ENCODE peak calls at places on chromosomes 13 and 19, in four cellular contexts. One of them, this sample, is unnamed. For H3K4me1, the result is how much of the 10 kb centered on the place peaks cover.

GRCh38 chr13:50587122-50587521 is 256.4 kb downstream of the DLEU7 start:
- DNase-seq in IMR-90: no peak
- DNase-seq in SK-N-SH: no peak
- DNase-seq in GM12878: no peak
- DNase-seq in this sample: no peak

GRCh38 chr13:49464621-49465325 is 20.7 kb downstream of the SETDB2 start:
- DNase-seq in GM12878: no peak
- DNase-seq in SK-N-SH: no peak
- DNase-seq in IMR-90: peak
- DNase-seq in this sample: no peak

GRCh38 chr19:10006335-10006708 is 4.0 kb downstream of the COL5A3 start:
- DNase-seq in GM12878: no peak
- DNase-seq in IMR-90: peak
- DNase-seq in SK-N-SH: no peak
- DNase-seq in this sample: no peak

GRCh38 chr13:23586336-23586735 is 16.1 kb downstream of the TNFRSF19 start:
- DNase-seq in IMR-90: no peak
- DNase-seq in SK-N-SH: no peak
- DNase-seq in GM12878: no peak
- DNase-seq in this sample: no peak

GRCh38 chr19:12090807-12091206 is 26.3 kb downstream of the ZNF844 start:
- DNase-seq in IMR-90: peak
- DNase-seq in GM12878: peak
- DNase-seq in SK-N-SH: peak
- DNase-seq in this sample: no peak

GRCh38 chr13:37364024-37364423 is 234.5 kb downstream of the POSTN start:
- DNase-seq in GM12878: no peak
- DNase-seq in SK-N-SH: no peak
- DNase-seq in IMR-90: no peak
- DNase-seq in this sample: no peak

GRCh38 chr19:42290523-42291436 is 11.2 kb upstream of the PRR19 start:
- DNase-seq in IMR-90: no peak
- DNase-seq in GM12878: no peak
- DNase-seq in SK-N-SH: peak
- DNase-seq in this sample: peak

GRCh38 chr19:50492303-50493052 is 15.8 kb upstream of the GARIN5A start:
- DNase-seq in GM12878: no peak
- DNase-seq in IMR-90: no peak
- DNase-seq in SK-N-SH: peak
- DNase-seq in this sample: no peak

GRCh38 chr19:31439270-31439573 is 90.0 kb upstream of the TSHZ3 start:
- DNase-seq in IMR-90: no peak
- DNase-seq in SK-N-SH: no peak
- DNase-seq in GM12878: no peak
- DNase-seq in this sample: no peak

GRCh38 chr19:10551698-10552301 is 8.1 kb downstream of the ATG4D start:
- DNase-seq in SK-N-SH: no peak
- DNase-seq in GM12878: no peak
- DNase-seq in IMR-90: no peak
- DNase-seq in this sample: peak

GRCh38 chr13:31045621-31046081 is 113.2 kb downstream of the TEX26 start:
- DNase-seq in GM12878: peak
- DNase-seq in IMR-90: peak
- DNase-seq in SK-N-SH: no peak
- DNase-seq in this sample: peak

GRCh38 chr13:49681837-49682236 is 9.4 kb downstream of the EBPL start:
- DNase-seq in GM12878: no peak
- DNase-seq in IMR-90: peak
- DNase-seq in SK-N-SH: no peak
- DNase-seq in this sample: no peak

GRCh38 chr19:53873451-53874383 is 6.0 kb downstream of the MYADM start:
- DNase-seq in SK-N-SH: no peak
- DNase-seq in GM12878: no peak
- DNase-seq in IMR-90: no peak
- DNase-seq in this sample: no peak

GRCh38 chr13:76720416-76720815 is 165.8 kb downstream of the KCTD12 start:
- DNase-seq in IMR-90: no peak
- DNase-seq in GM12878: no peak
- DNase-seq in SK-N-SH: no peak
- DNase-seq in this sample: no peak

GRCh38 chr19:13270514-13271105 is 120.4 kb downstream of the IER2 start:
- DNase-seq in GM12878: no peak
- DNase-seq in SK-N-SH: no peak
- DNase-seq in IMR-90: no peak
- DNase-seq in this sample: no peak

GRCh38 chr19:12194827-12195500 is 32.1 kb downstream of the ZNF136 start:
- DNase-seq in GM12878: no peak
- DNase-seq in SK-N-SH: peak
- DNase-seq in IMR-90: peak
- DNase-seq in this sample: no peak

GRCh38 chr19:33487901-33488817 is 33.4 kb downstream of the PEPD start:
- DNase-seq in GM12878: no peak
- DNase-seq in SK-N-SH: peak
- DNase-seq in IMR-90: no peak
- DNase-seq in this sample: no peak

DNA sequence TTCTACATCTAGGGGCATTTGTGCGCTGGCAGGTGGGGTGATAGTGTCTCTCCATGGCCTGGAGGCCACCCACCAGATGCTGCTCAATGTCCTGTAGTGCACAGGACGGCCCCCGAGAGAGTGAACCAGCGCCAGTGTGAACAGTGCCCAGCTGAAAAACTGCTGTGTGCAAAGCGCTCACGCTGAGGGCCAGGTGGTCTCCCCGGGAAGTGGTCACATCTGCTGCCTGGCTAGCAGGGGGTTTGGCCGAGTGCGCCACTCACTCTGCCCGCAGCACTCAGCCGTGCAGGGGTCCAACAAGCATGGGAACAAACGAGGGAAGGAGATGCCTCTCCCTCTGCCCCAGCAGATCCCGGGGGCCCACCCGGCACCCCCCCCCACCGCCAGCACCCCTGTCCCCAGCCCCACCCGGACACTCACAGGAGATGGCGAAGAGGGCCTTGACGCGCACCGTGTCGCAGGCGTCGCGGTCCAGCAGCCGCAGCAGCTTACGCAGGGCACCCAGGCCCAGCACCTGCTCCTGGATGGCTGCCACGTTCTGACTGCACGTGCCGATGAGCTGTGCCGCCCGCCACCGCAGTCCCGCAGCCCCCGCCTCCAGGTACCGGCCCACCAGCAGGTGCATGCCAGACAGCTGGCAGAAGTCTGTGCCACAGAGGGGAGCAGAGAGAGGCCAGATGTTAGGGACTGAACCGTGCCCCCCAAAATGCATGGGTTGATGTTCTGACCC is 5.8 kb downstream of the HSPBP1 start:
- DNase-seq in GM12878: no peak
- DNase-seq in IMR-90: no peak
- DNase-seq in SK-N-SH: no peak
- DNase-seq in this sample: no peak
- H3K4me1 ChIP-seq in GM12878: under half
- H3K4me1 ChIP-seq in IMR-90: under half
- H3K4me1 ChIP-seq in SK-N-SH: under half
- H3K4me1 ChIP-seq in this sample: under half

GRCh38 chr19:19672816-19673215 is 4.2 kb downstream of the ZNF101 start:
- DNase-seq in SK-N-SH: no peak
- DNase-seq in GM12878: no peak
- DNase-seq in IMR-90: no peak
- DNase-seq in this sample: no peak
- TF ChIP-seq RFX5 in SK-N-SH: no peak
- TF ChIP-seq RFX5 in GM12878: no peak
- TF ChIP-seq RFX5 in IMR-90: no peak
- TF ChIP-seq RFX5 in this sample: no peak

GRCh38 chr19:47608074-47608907 is 643 bp upstream of the BICRA start:
- DNase-seq in SK-N-SH: peak
- DNase-seq in IMR-90: peak
- DNase-seq in GM12878: peak
- DNase-seq in this sample: peak
- TF ChIP-seq RCOR1 in SK-N-SH: no peak
- TF ChIP-seq RCOR1 in IMR-90: no peak
- TF ChIP-seq RCOR1 in GM12878: no peak
- TF ChIP-seq RCOR1 in this sample: no peak

GRCh38 chr19:34996978-34997640 is 3.0 kb upstream of the GRAMD1A start:
- DNase-seq in GM12878: no peak
- DNase-seq in IMR-90: no peak
- DNase-seq in SK-N-SH: no peak
- DNase-seq in this sample: no peak
- H3K4me1 ChIP-seq in GM12878: under half
- H3K4me1 ChIP-seq in IMR-90: under half
- H3K4me1 ChIP-seq in SK-N-SH: under half
- H3K4me1 ChIP-seq in this sample: half or more

GRCh38 chr19:7106711-7107657 is 37.5 kb downstream of the ZNF557 start:
- DNase-seq in SK-N-SH: no peak
- DNase-seq in GM12878: no peak
- DNase-seq in IMR-90: no peak
- DNase-seq in this sample: no peak

GRCh38 chr19:7104783-7105447 is 35.4 kb downstream of the ZNF557 start:
- DNase-seq in IMR-90: no peak
- DNase-seq in SK-N-SH: no peak
- DNase-seq in GM12878: peak
- DNase-seq in this sample: no peak

GRCh38 chr19:7113233-7113632 is 43.7 kb downstream of the ZNF557 start:
- DNase-seq in IMR-90: no peak
- DNase-seq in SK-N-SH: no peak
- DNase-seq in GM12878: no peak
- DNase-seq in this sample: no peak

GRCh38 chr19:7112675-7113074 is 43.2 kb downstream of the ZNF557 start:
- DNase-seq in GM12878: no peak
- DNase-seq in SK-N-SH: no peak
- DNase-seq in IMR-90: no peak
- DNase-seq in this sample: no peak

DNA sequence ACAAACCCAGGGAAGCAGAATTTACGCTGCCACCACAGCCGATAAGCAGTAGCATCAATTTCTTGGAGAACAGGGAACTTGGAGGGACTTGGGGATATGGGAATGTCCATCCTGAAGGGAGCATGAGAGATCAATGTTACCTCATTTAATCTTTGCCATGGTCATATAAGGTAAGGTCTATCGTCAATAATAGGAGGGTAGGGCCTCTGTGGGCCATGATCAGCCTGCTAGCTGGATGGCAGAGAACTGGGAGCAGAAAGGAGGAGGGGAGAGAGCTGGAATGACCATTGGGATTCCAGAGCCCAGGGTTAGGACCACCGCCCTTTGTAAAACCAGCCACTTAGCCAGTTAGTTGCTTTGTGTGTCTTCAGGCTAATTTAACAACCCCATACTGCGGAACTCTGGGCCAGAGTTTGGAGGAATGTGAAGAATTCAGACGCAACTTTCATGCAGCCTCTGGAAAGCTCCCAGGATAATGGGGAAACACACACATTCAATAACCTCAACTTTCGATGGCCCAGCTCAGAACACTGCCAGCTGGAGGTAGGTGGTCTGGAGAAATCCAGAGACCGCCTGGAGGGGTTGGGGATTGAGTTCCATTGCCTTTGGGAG is 40.3 kb downstream of the ZNF557 start:
- DNase-seq in IMR-90: no peak
- DNase-seq in SK-N-SH: no peak
- DNase-seq in GM12878: no peak
- DNase-seq in this sample: no peak
- TF ChIP-seq RFX5 in IMR-90: no peak
- TF ChIP-seq RFX5 in SK-N-SH: no peak
- TF ChIP-seq RFX5 in GM12878: no peak
- TF ChIP-seq RFX5 in this sample: no peak

GRCh38 chr13:21522847-21523246 is 63.7 kb upstream of the ZDHHC20 start:
- DNase-seq in GM12878: no peak
- DNase-seq in SK-N-SH: no peak
- DNase-seq in IMR-90: no peak
- DNase-seq in this sample: no peak
- TF ChIP-seq RCOR1 in GM12878: no peak
- TF ChIP-seq RCOR1 in SK-N-SH: no peak
- TF ChIP-seq RCOR1 in IMR-90: no peak
- TF ChIP-seq RCOR1 in this sample: no peak

GRCh38 chr13:51666839-51667238 is 82.6 kb downstream of the WDFY2 start:
- DNase-seq in SK-N-SH: no peak
- DNase-seq in IMR-90: no peak
- DNase-seq in GM12878: no peak
- DNase-seq in this sample: no peak

GRCh38 chr13:51666316-51666715 is 82.1 kb downstream of the WDFY2 start:
- DNase-seq in IMR-90: no peak
- DNase-seq in SK-N-SH: no peak
- DNase-seq in GM12878: no peak
- DNase-seq in this sample: no peak

GRCh38 chr13:51665456-51665855 is 81.2 kb downstream of the WDFY2 start:
- DNase-seq in IMR-90: no peak
- DNase-seq in SK-N-SH: no peak
- DNase-seq in GM12878: no peak
- DNase-seq in this sample: no peak

GRCh38 chr13:51668580-51669195 is 84.4 kb downstream of the WDFY2 start:
- DNase-seq in SK-N-SH: no peak
- DNase-seq in IMR-90: no peak
- DNase-seq in GM12878: no peak
- DNase-seq in this sample: no peak

DNA sequence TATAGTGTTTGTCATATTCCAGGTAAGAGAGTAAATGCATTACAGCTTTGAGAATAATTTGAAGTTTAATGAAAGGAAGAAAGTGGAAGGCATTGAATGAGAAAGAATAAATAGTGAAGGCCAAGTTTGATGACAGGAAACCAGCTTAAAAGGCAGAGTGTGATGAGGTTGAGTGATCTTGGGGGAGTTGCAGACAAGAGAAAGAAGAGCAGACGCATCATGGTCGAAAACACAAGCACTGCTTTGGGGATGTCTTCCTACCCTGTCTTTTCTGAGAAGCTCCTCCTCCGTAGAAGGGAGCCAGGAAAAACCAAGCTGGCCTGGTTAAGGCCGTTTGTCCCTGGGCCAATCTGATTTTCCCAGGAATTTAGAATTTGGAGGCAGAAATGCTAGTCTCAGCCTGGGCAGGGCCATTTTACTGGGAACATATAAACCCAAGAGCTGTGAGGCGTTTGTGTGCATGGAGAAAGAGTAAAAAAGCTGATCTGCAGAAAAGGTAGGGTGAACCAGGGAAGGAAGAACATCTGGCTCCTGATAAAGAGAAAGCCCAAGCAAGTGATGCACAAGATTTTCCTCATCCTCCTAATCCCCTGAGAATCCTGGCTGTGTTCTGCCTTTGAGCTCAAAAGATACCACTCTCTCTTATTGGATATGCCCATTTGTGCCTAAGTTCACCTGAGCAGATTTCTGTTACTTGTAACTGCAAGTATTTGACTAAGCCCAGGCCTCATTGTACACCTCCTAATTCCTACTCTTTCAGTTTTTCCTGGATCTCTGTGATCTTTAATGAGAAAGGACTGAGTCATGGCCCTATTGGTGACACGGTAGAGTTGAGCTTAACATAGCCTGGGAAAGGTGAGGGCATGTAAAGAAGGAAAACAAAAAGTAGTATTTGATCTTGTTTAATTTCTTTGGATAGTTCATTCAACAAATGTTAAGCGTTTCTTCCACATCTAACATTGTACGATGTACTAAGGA is 80.0 kb downstream of the WDFY2 start:
- DNase-seq in GM12878: no peak
- DNase-seq in IMR-90: no peak
- DNase-seq in SK-N-SH: no peak
- DNase-seq in this sample: no peak
- H3K4me1 ChIP-seq in GM12878: under half
- H3K4me1 ChIP-seq in IMR-90: under half
- H3K4me1 ChIP-seq in SK-N-SH: under half
- H3K4me1 ChIP-seq in this sample: half or more

GRCh38 chr13:32587774-32588165 is 1.5 kb downstream of the PDS5B start:
- DNase-seq in SK-N-SH: no peak
- DNase-seq in IMR-90: peak
- DNase-seq in GM12878: no peak
- DNase-seq in this sample: no peak
- TF ChIP-seq RFX5 in SK-N-SH: no peak
- TF ChIP-seq RFX5 in IMR-90: no peak
- TF ChIP-seq RFX5 in GM12878: no peak
- TF ChIP-seq RFX5 in this sample: no peak

GRCh38 chr19:16051254-16052025 is 24.9 kb upstream of the TPM4 start:
- DNase-seq in GM12878: no peak
- DNase-seq in SK-N-SH: no peak
- DNase-seq in IMR-90: no peak
- DNase-seq in this sample: no peak
- TF ChIP-seq RCOR1 in GM12878: no peak
- TF ChIP-seq RCOR1 in SK-N-SH: no peak
- TF ChIP-seq RCOR1 in IMR-90: no peak
- TF ChIP-seq RCOR1 in this sample: no peak

This sample was measured in A549.